ENCODE peak calls at places on chromosomes 16 and 17, in six cellular contexts. One of them, this sample, is unnamed.

GRCh38 chr17:74852237-74853047 is 7.2 kb downstream of the GRIN2C start:
- DNase-seq in adrenal gland: no peak
- DNase-seq in heart left ventricle: no peak
- DNase-seq in EL: no peak
- DNase-seq in cerebellar cortex: no peak
- DNase-seq in A549: no peak
- DNase-seq in this sample: no peak

GRCh38 chr16:73047536-73048291 is at the start of gene ZFHX3:
- DNase-seq in adrenal gland: peak; percentile 74
- DNase-seq in heart left ventricle: peak; percentile 85
- DNase-seq in EL: peak; percentile 77
- DNase-seq in cerebellar cortex: no peak
- DNase-seq in A549: peak; percentile 73
- DNase-seq in this sample: peak; percentile 76

GRCh38 chr17:4043862-4044261 is 79.6 kb upstream of the ATP2A3 start:
- DNase-seq in adrenal gland: no peak
- DNase-seq in heart left ventricle: peak; percentile 73
- DNase-seq in EL: no peak
- DNase-seq in cerebellar cortex: no peak
- DNase-seq in A549: no peak
- DNase-seq in this sample: peak; percentile 25

GRCh38 chr17:48754500-48755261 is 26.1 kb upstream of the HOXB13 start:
- DNase-seq in adrenal gland: no peak
- DNase-seq in heart left ventricle: no peak
- DNase-seq in EL: no peak
- DNase-seq in cerebellar cortex: peak; percentile 76
- DNase-seq in A549: no peak
- DNase-seq in this sample: no peak

GRCh38 chr17:29177871-29178749 is 2.1 kb downstream of the MYO18A start:
- DNase-seq in adrenal gland: no peak
- DNase-seq in heart left ventricle: no peak
- DNase-seq in EL: no peak
- DNase-seq in cerebellar cortex: no peak
- DNase-seq in A549: peak; percentile 61
- DNase-seq in this sample: no peak

GRCh38 chr16:57536306-57537193 is at the start of gene CCDC102A:
- DNase-seq in adrenal gland: no peak
- DNase-seq in heart left ventricle: no peak
- DNase-seq in EL: peak; percentile 46
- DNase-seq in cerebellar cortex: no peak
- DNase-seq in A549: no peak
- DNase-seq in this sample: no peak

GRCh38 chr16:65268331-65268730 is 146.5 kb upstream of the CDH11 start:
- DNase-seq in adrenal gland: no peak
- DNase-seq in heart left ventricle: no peak
- DNase-seq in EL: peak; percentile 34
- DNase-seq in cerebellar cortex: no peak
- DNase-seq in A549: no peak
- DNase-seq in this sample: no peak

GRCh38 chr17:68260051-68260762 is 12.4 kb downstream of the AMZ2 start:
- DNase-seq in adrenal gland: no peak
- DNase-seq in heart left ventricle: no peak
- DNase-seq in EL: no peak
- DNase-seq in cerebellar cortex: peak; percentile 59
- DNase-seq in A549: no peak
- DNase-seq in this sample: no peak

GRCh38 chr17:31724619-31725018 is 134.4 kb downstream of the COPRS start:
- DNase-seq in adrenal gland: no peak
- DNase-seq in heart left ventricle: no peak
- DNase-seq in EL: peak; percentile 61
- DNase-seq in cerebellar cortex: no peak
- DNase-seq in A549: no peak
- DNase-seq in this sample: no peak

GRCh38 chr17:28612936-28613872 is 781 bp downstream of the RSKR start:
- DNase-seq in adrenal gland: peak; percentile 40
- DNase-seq in heart left ventricle: no peak
- DNase-seq in EL: peak; percentile 44
- DNase-seq in cerebellar cortex: peak; percentile 65
- DNase-seq in A549: peak; percentile 39
- DNase-seq in this sample: no peak

GRCh38 chr16:56108724-56109123 is 82.6 kb upstream of the GNAO1 start:
- DNase-seq in adrenal gland: no peak
- DNase-seq in heart left ventricle: no peak
- DNase-seq in EL: no peak
- DNase-seq in cerebellar cortex: no peak
- DNase-seq in A549: no peak
- DNase-seq in this sample: no peak

GRCh38 chr17:28563475-28563874 is 7.8 kb downstream of the PIGS start:
- DNase-seq in adrenal gland: no peak
- DNase-seq in heart left ventricle: peak; percentile 17
- DNase-seq in EL: peak; percentile 90
- DNase-seq in cerebellar cortex: no peak
- DNase-seq in A549: peak; percentile 60
- DNase-seq in this sample: no peak

GRCh38 chr16:67216612-67217490 is 10.1 kb upstream of the TMEM208 start:
- DNase-seq in adrenal gland: peak; percentile 57
- DNase-seq in heart left ventricle: no peak
- DNase-seq in EL: no peak
- DNase-seq in cerebellar cortex: no peak
- DNase-seq in A549: no peak
- DNase-seq in this sample: peak; percentile 81

GRCh38 chr16:1428511-1428910 is 2.4 kb upstream of the PERCC1 start:
- DNase-seq in adrenal gland: no peak
- DNase-seq in heart left ventricle: no peak
- DNase-seq in EL: no peak
- DNase-seq in cerebellar cortex: no peak
- DNase-seq in A549: peak; percentile 57
- DNase-seq in this sample: no peak

GRCh38 chr16:30526823-30527634 is 663 bp upstream of the ZNF768 start:
- DNase-seq in adrenal gland: peak; percentile 99
- DNase-seq in heart left ventricle: peak; percentile 100
- DNase-seq in EL: peak; percentile 99
- DNase-seq in cerebellar cortex: peak; percentile 95
- DNase-seq in A549: peak; percentile 97
- DNase-seq in this sample: peak; percentile 99

GRCh38 chr17:49061524-49061943 is 64.3 kb downstream of the IGF2BP1 start:
- DNase-seq in adrenal gland: no peak
- DNase-seq in heart left ventricle: no peak
- DNase-seq in EL: no peak
- DNase-seq in cerebellar cortex: no peak
- DNase-seq in A549: peak; percentile 27
- DNase-seq in this sample: no peak

GRCh38 chr17:31888124-31888523 is 13.4 kb downstream of the UTP6 start:
- DNase-seq in adrenal gland: no peak
- DNase-seq in heart left ventricle: no peak
- DNase-seq in EL: no peak
- DNase-seq in cerebellar cortex: no peak
- DNase-seq in A549: no peak
- DNase-seq in this sample: no peak

GRCh38 chr16:56295739-56296527 is 104.6 kb downstream of the GNAO1 start:
- DNase-seq in adrenal gland: no peak
- DNase-seq in heart left ventricle: no peak
- DNase-seq in EL: no peak
- DNase-seq in cerebellar cortex: no peak
- DNase-seq in A549: no peak
- DNase-seq in this sample: no peak

GRCh38 chr16:56849690-56850680 is 15.0 kb upstream of the SLC12A3 start:
- DNase-seq in adrenal gland: no peak
- DNase-seq in heart left ventricle: no peak
- DNase-seq in EL: no peak
- DNase-seq in cerebellar cortex: no peak
- DNase-seq in A549: no peak
- DNase-seq in this sample: no peak

GRCh38 chr17:53892222-53892621 is 69.5 kb downstream of the KIF2B start:
- DNase-seq in adrenal gland: no peak
- DNase-seq in heart left ventricle: no peak
- DNase-seq in EL: no peak
- DNase-seq in cerebellar cortex: no peak
- DNase-seq in A549: no peak
- DNase-seq in this sample: no peak

GRCh38 chr17:49585422-49586027 is 9.9 kb downstream of the NXPH3 start:
- DNase-seq in adrenal gland: no peak
- DNase-seq in heart left ventricle: no peak
- DNase-seq in EL: no peak
- DNase-seq in cerebellar cortex: peak; percentile 74
- DNase-seq in A549: peak; percentile 59
- DNase-seq in this sample: no peak

GRCh38 chr16:85423186-85423550 is 190.0 kb upstream of the GSE1 start:
- DNase-seq in adrenal gland: no peak
- DNase-seq in heart left ventricle: peak; percentile 56
- DNase-seq in EL: no peak
- DNase-seq in cerebellar cortex: no peak
- DNase-seq in A549: no peak
- DNase-seq in this sample: no peak

GRCh38 chr16:53999841-54000240 is 286.7 kb downstream of the IRX3 start:
- DNase-seq in adrenal gland: no peak
- DNase-seq in heart left ventricle: no peak
- DNase-seq in EL: no peak
- DNase-seq in cerebellar cortex: no peak
- DNase-seq in A549: no peak
- DNase-seq in this sample: no peak

GRCh38 chr16:23670137-23670776 is 8.4 kb upstream of the PLK1 start:
- DNase-seq in adrenal gland: peak; percentile 23
- DNase-seq in heart left ventricle: no peak
- DNase-seq in EL: peak; percentile 84
- DNase-seq in cerebellar cortex: no peak
- DNase-seq in A549: no peak
- DNase-seq in this sample: no peak

This sample was measured in heart right ventricle.